ENCODE peak calls at places on chromosomes 16 and 17, in six cellular contexts. P, G, N, V, M and X are unnamed samples.

GRCh38 chr16:7304257-7304656 is 28.4 kb upstream of the RBFOX1 start:
- DNase-seq in P (no peak), G (no peak), N (no peak), V (no peak), M (no peak), X (no peak)

GRCh38 chr16:11208916-11209665 is 46.9 kb downstream of the SOCS1 start:
- DNase-seq in P (peak), G (no peak), N (no peak), V (no peak), M (no peak), X (no peak)

GRCh38 chr16:23280483-23280967 is 21.6 kb upstream of the SCNN1B start:
- DNase-seq in P (peak), G (peak), N (no peak), V (no peak), M (no peak), X (no peak)

GRCh38 chr17:7219812-7220592 is at the start of the genes ACADVL and DLG4:
- DNase-seq in P (peak), G (peak), N (peak), V (peak), M (peak), X (peak)

GRCh38 chr16:3135120-3135715 is 389 bp downstream of the ZNF213 start:
- DNase-seq in P (no peak), G (no peak), N (no peak), V (no peak), M (no peak), X (no peak)

GRCh38 chr17:49360796-49361128 is 1.3 kb downstream of the ZNF652 start:
- DNase-seq in P (no peak), G (no peak), N (no peak), V (no peak), M (no peak), X (no peak)

GRCh38 chr17:63474174-63474913 is 2.5 kb upstream of the ACE start:
- DNase-seq in P (no peak), G (no peak), N (no peak), V (peak), M (peak), X (no peak)

GRCh38 chr16:79278506-79278905 is 322.0 kb downstream of the MAF start:
- DNase-seq in P (no peak), G (no peak), N (peak), V (no peak), M (no peak), X (peak)

GRCh38 chr17:7561589-7562207 is at the start of gene SENP3:
- DNase-seq in P (peak), G (peak), N (peak), V (peak), M (peak), X (peak)

GRCh38 chr17:973053-973452 is 6.5 kb downstream of the NXN start:
- DNase-seq in P (no peak), G (no peak), N (no peak), V (no peak), M (no peak), X (no peak)

GRCh38 chr16:49824600-49824999 is 31.3 kb downstream of the ZNF423 start:
- DNase-seq in P (no peak), G (no peak), N (no peak), V (no peak), M (no peak), X (no peak)
- H3K4me3 ChIP-seq in P (no peak), G (no peak), N (no peak), V (no peak), M (no peak), X (no peak)

DNA sequence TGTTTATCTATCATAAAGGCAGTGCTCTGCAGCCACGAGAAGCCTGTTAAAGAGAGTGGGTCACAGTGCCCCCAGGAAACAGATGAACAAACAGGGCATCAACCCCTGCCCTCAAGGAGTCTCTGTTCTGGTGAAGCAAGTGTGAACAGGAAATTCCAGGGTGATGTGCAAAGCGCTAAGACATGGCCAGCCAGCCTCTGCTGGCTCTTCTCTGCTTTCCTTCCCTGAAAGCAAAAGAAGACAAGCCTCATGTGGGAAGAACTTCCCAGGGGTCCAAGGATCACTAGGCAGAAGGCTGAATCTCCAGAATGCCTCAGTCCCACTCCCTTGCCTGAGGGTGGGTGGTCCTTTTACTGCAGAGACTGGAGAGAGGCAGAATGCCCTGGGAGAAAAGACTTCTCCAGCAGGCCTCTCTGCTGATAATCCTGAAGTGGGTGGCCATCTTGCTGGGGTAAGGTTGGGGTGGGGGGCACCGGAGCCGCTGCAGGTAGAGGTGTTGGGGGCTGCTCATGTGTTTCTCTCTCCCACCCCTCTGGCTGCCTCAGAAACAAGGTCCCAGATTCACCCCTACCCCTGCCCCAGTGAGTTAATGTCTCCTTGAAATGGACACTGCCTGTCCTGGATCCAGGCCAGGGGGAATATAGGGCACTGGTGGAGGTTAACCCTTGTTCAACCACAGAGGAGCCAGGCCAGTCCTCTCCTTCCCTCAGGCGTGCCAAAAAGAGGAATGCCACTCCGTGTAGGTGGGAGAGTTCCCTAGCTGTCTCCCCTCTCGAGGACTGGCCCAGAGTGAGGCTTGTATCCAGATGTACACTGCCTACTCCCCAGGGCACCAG is 2.4 kb downstream of the ANKRD13B start:
- DNase-seq in P (peak), G (no peak), N (no peak), V (no peak), M (no peak), X (no peak)
- H3K4me3 ChIP-seq in P (no peak), G (peak), N (no peak), V (no peak), M (no peak), X (no peak)

DNA sequence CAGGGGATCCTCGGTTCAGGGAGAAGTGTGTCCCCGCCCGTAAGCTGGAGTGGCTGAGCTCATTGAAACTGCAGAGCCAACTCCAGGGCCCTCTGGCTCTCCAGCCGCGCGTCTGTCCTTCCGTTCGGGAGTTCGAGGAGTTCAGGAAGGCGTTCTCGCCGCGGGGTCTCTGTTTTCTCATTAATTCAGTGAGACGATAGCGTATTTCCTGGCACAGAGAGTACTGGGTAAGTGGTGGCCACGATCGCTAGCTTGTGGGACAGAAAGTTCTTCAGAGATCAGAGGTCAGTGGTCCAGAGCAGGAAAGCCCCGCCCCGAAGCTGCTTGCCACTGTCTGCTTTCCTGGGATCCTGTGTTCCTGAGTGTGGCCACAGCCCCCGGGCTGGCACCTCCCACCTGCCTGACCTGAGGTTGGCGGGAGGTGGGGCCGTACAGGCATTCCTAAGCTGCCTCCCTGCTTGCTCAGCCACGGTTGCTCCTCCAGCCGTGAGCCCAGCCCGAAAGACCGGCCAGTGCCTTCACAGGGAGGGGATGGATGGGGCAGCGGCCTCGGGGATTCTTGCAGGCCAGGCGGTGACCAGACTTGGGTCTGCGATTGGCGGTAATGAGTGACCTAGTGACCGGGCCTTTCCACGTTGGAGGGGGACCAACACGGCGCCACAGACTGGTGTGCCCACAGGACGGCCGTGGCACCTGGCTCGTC is 8.9 kb downstream of the BAIAP2 start:
- DNase-seq in P (no peak), G (peak), N (no peak), V (peak), M (no peak), X (no peak)
- H3K4me3 ChIP-seq in P (no peak), G (no peak), N (no peak), V (no peak), M (peak), X (no peak)

DNA sequence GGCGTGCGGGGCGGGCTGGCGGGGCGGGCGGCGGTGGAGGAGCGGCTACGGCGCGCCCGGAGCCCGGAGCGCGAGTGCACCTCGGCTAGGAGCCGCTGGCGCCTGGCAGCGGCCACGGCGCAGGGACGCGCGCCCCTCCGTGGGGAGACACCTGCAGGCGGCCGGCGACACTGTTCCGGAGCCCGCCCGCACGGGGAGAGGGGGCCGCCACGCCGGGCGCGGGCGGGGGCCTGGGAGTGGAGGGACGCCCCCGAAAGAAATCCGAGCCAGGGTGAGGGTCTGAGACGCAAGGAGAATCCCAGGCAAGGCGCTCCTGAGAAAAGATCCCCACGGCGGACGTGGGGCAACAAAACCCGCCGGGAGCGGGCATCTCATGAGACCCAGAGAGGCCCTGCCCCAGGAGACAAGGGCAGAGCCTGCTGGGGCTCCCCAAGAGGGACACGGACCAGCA is at the start of gene GSG1L:
- DNase-seq in P (peak), G (peak), N (no peak), V (no peak), M (no peak), X (no peak)
- H3K4me3 ChIP-seq in P (no peak), G (peak), N (no peak), V (peak), M (peak), X (no peak)

GRCh38 chr16:85902366-85903155 is 3.6 kb downstream of the IRF8 start:
- DNase-seq in P (no peak), G (no peak), N (peak), V (no peak), M (no peak), X (peak)
- H3K4me3 ChIP-seq in P (no peak), G (no peak), N (peak), V (no peak), M (no peak), X (peak)

DNA sequence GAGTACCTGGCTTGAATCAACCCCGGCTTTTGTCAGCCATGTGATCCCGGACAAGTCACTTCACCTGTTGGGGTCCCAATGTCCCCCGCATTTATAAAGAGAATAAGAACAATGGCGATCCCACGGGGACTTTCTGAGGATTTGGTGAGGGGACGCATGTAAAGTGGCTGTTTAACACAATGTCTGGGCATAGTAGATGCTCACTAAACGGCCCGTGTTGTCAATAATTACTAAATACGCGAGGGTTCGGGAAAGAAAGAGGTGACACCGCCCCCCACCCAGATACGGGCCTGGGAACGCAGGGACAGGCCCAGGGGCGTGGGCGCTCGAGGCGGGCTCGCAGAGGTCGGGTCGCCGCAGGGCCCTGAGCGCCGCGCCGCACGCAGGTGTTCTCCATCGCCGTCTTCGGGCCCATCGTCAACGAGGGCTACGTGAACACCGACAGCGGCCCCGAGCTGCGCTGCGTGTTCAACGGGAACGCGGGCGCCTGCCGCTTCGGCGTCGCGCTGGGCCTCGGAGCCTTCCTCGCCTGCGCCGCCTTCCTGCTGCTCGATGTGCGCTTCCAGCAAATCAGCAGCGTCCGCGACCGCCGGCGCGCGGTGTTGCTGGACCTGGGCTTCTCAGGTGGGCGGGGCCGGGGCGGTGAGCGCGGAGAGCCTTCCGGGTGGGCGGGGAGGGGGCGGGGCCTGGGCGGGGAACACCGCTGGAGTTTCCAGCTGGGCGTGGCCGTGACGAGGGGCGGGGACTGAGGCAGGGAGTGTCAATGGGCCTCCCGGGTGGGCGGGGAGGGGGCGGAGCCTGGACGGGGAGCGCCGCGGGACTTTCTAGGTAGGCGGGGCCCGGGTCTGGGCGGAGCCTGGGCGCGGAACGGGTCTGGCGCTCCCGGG is 2.1 kb downstream of the SYNGR3 start:
- DNase-seq in P (peak), G (peak), N (peak), V (peak), M (peak), X (peak)
- H3K4me3 ChIP-seq in P (peak), G (no peak), N (peak), V (peak), M (peak), X (no peak)

GRCh38 chr16:70520612-70521297 is 2.6 kb downstream of the COG4 start:
- DNase-seq in P (peak), G (peak), N (no peak), V (no peak), M (no peak), X (peak)
- H3K4me3 ChIP-seq in P (no peak), G (no peak), N (no peak), V (no peak), M (no peak), X (no peak)

GRCh38 chr17:57403241-57403640 is 146.9 kb downstream of the MSI2 start:
- DNase-seq in P (no peak), G (no peak), N (no peak), V (no peak), M (no peak), X (no peak)

GRCh38 chr17:57405486-57406072 is 149.3 kb downstream of the MSI2 start:
- DNase-seq in P (no peak), G (no peak), N (no peak), V (no peak), M (no peak), X (no peak)

GRCh38 chr17:57404807-57405485 is 148.6 kb downstream of the MSI2 start:
- DNase-seq in P (no peak), G (no peak), N (no peak), V (no peak), M (no peak), X (no peak)

GRCh38 chr17:57402691-57403090 is 146.4 kb downstream of the MSI2 start:
- DNase-seq in P (no peak), G (no peak), N (no peak), V (no peak), M (no peak), X (no peak)

DNA sequence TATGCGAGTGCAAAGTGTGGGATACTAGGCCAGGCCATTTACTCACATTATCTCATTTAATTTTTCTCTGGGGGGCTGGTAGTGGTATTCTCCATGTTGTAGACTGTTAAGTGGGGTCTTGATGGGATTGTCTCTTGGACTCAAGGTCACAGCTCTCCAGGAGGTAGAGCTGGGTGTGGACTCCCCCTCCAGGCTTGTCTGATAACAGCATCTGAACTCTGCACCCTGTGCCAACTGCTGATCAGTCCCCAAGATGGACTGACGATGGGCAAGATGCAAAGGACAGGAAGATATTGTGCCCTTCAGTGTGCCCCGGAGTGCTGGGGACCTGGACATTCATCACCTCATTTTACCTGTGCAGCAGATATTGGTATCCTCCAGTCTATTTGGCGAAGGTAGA is 147.8 kb downstream of the MSI2 start:
- DNase-seq in P (no peak), G (no peak), N (no peak), V (no peak), M (no peak), X (no peak)
- H3K4me3 ChIP-seq in P (no peak), G (no peak), N (no peak), V (no peak), M (no peak), X (no peak)